ENCODE peak calls at places on chromosomes 2 and 18, in seven cellular contexts. T is heart right ventricle, Y is fibroblast of lung, N is GM23248, L is cardiac muscle cell, O is uterus, M is kidney. F is an unnamed sample. For H3K4me1, the result is how much of the 10 kb centered on the place peaks cover.

GRCh38 chr2:237072067-237072931 is 13.4 kb upstream of the COPS8 start:
- DNase-seq in O (peak), N (peak), Y (peak), T (peak), L (peak), M (peak), F (peak)

GRCh38 chr18:41875094-41875780 is 79.8 kb upstream of the PIK3C3 start:
- DNase-seq in O (no peak), M (no peak), Y (peak), L (peak), N (peak), T (no peak), F (no peak)

GRCh38 chr2:73488079-73488478 is 102.4 kb downstream of the ALMS1 start:
- DNase-seq in T (no peak), M (no peak), L (no peak), Y (no peak), N (no peak), O (no peak), F (no peak)

GRCh38 chr2:3758906-3759305 is 55.5 kb downstream of the DCDC2C start:
- DNase-seq in Y (no peak), M (no peak), T (no peak), L (no peak), O (no peak), N (no peak), F (no peak)

GRCh38 chr2:241091201-241091600 is 10.9 kb downstream of the MTERF4 start:
- DNase-seq in T (no peak), Y (no peak), N (no peak), M (no peak), O (no peak), L (no peak), F (no peak)

GRCh38 chr2:237922641-237923361 is 44.0 kb upstream of the UBE2F start:
- DNase-seq in O (no peak), L (no peak), T (no peak), N (no peak), Y (no peak), M (no peak), F (no peak)

GRCh38 chr2:68185541-68186164 is 28.0 kb downstream of the PNO1 start:
- DNase-seq in Y (peak), T (peak), L (peak), M (no peak), N (peak), O (no peak), F (no peak)

GRCh38 chr2:116874021-116874420 is 940.5 kb upstream of the DDX18 start:
- DNase-seq in O (no peak), L (no peak), Y (no peak), T (no peak), N (no peak), M (no peak), F (no peak)

GRCh38 chr2:69969126-69969983 is 7.9 kb upstream of the ASPRV1 start:
- DNase-seq in Y (no peak), M (peak), L (no peak), O (no peak), T (no peak), N (no peak), F (no peak)

GRCh38 chr2:150125708-150126107 is 361.8 kb downstream of the RND3 start:
- DNase-seq in Y (peak), T (no peak), N (peak), M (no peak), L (peak), O (no peak), F (peak)

GRCh38 chr2:36333350-36334012 is 22.1 kb upstream of the CRIM1 start:
- DNase-seq in Y (no peak), L (no peak), T (no peak), M (no peak), O (no peak), N (no peak), F (no peak)

GRCh38 chr2:150872919-150873772 is 385.7 kb upstream of the RND3 start:
- DNase-seq in O (no peak), N (no peak), Y (no peak), T (no peak), L (peak), M (no peak), F (peak)

GRCh38 chr2:132636346-132636745 is 33.7 kb downstream of the LYPD1 start:
- DNase-seq in N (no peak), L (no peak), O (no peak), T (no peak), M (no peak), Y (no peak), F (no peak)

GRCh38 chr2:47422560-47422959 is 19.6 kb downstream of the MSH2 start:
- DNase-seq in T (no peak), Y (peak), L (peak), O (no peak), M (no peak), N (peak), F (no peak)

GRCh38 chr2:133791191-133791590 is 222.9 kb upstream of the NCKAP5 start:
- DNase-seq in O (no peak), Y (peak), N (peak), T (no peak), L (peak), M (no peak), F (peak)

GRCh38 chr2:71802556-71802955 is 345.1 kb downstream of the CYP26B1 start:
- DNase-seq in M (no peak), T (no peak), L (no peak), N (no peak), Y (no peak), O (no peak), F (no peak)

GRCh38 chr18:74316257-74317180 is 880 bp downstream of the C18orf63 start:
- DNase-seq in T (no peak), O (no peak), Y (peak), N (peak), L (peak), M (peak), F (peak)

GRCh38 chr2:44112096-44112495 is 56.6 kb upstream of the PPM1B start:
- DNase-seq in N (no peak), T (no peak), M (no peak), Y (no peak), L (no peak), O (no peak), F (no peak)

GRCh38 chr2:203579131-203579643 is 44.1 kb upstream of the RAPH1 start:
- DNase-seq in T (no peak), Y (peak), N (peak), L (peak), O (no peak), M (no peak), F (peak)

GRCh38 chr2:235803028-235803427 is 309.2 kb downstream of the AGAP1 start:
- DNase-seq in Y (peak), N (peak), T (no peak), L (peak), O (no peak), M (no peak), F (no peak)

GRCh38 chr2:33106115-33106514 is 159.4 kb downstream of the LTBP1 start:
- DNase-seq in T (no peak), M (no peak), L (no peak), N (no peak), O (no peak), Y (no peak), F (no peak)
- H3K27ac ChIP-seq in T (no peak), M (no peak), L (peak), N (no peak), O (no peak), Y (no peak), F (no peak)

GRCh38 chr2:118906186-118906585 is 35.8 kb upstream of the MARCO start:
- DNase-seq in M (no peak), N (no peak), Y (no peak), T (no peak), O (no peak), L (no peak), F (no peak)
- H3K4me1 ChIP-seq in M (under half), N (under half), Y (under half), T (under half), O (under half), L (under half), F (under half)

DNA sequence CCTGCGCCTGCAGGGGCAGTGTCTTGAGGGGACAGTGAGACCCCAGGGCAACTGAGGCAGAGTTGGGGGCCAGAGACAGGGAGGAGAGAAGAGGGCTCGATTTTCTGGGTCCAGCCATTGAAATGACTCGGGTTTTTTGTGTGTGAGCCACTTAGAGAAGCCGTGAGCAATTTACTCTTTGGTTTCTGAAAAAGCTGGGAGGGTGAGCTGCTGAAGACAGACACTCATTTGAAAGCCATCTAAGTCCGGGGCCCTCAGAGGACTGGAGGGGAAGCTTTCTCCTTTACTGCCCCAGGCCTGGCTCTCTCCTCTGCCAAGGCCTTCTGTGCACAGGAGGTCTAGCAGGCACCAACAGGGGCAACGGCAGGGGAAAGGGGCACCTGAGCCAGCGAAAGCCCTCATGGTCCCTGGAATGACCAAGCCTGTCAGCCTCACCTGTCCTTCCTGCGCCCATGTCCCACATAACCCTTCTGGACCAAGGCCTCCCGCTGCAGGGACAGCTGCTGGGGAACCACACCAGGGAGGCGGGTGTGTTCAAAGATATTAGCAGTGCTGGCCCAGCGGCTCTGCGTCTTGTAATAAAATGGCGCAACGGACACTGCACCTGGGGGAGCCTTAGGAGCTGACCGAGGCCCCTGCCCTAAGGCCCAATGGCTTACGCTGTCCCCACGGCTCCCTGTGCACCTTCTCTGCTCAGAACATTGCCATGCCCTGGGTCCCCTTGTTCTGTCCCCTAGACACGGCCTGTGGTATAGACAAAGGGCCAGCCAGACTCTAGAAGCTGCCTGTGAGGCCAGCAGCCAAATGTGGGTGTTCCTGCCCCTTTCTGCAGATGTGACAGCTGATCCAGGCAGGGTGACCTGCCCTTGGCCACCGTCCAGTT is 45.8 kb downstream of the HS6ST1 start:
- DNase-seq in L (no peak), M (no peak), N (no peak), O (no peak), T (no peak), Y (no peak), F (no peak)
- H3K4me3 ChIP-seq in L (no peak), M (no peak), N (no peak), O (no peak), T (no peak), Y (no peak), F (no peak)

GRCh38 chr2:190947139-190947538 is 66.5 kb downstream of the GLS start:
- DNase-seq in L (peak), N (no peak), O (no peak), T (no peak), Y (peak), M (no peak), F (no peak)
- H3K27ac ChIP-seq in L (peak), N (peak), O (peak), T (no peak), Y (no peak), M (peak), F (peak)

DNA sequence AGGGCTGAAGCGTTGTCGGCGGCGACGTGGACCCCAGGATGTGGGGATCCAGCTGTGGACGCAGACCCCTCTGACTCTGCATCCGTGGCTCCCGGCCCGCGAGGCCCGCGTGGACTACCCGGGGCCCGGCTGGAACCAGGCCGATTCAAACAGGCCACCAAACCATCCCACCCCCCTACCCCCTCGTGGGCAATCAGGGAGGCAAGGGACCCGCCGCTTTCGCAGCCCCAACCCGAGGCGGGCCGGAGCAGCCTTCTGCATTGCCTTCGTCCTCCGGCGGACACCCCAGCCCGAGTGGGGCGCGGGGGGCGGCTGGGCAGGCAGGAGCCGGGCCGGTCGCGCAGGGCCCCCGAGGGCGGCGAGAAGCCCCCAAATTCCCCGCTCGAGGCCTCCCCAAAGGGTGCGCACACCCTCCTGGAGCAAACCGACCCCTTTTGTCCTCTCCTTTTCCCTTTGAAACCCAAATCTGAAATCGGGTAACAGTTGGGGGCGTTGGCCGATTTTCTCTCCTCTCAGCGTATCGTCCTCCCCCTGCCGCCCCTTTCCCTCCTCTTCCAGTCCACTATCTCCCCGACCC is 7.3 kb downstream of the SP9 start:
- DNase-seq in O (peak), T (no peak), N (peak), L (no peak), M (peak), Y (no peak), F (no peak)
- H3K4me1 ChIP-seq in O (under half), T (half or more), N (under half), L (under half), M (under half), Y (under half), F (under half)

DNA sequence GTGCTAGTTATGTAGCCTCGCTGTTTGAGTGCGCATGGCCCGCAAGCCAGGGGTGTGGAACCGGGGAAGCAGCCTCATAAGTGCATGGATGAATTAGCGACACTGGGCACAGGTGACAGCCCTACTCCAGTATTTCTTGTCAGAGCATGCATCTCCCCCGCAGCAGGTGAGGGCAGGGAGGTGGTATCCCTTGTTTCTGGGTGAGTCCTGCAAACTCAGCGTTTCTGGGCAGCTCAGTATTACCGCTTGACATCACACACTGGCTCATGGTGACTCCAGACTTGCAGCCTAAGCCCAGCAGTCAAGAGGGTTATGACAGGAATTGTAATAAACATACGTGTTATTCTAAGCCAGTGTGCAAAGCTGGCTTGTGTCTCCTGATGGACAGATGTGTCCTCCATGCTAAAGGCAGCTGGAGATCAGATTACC is 2.5 kb downstream of the CABLES1 start:
- DNase-seq in M (no peak), O (no peak), T (no peak), Y (no peak), N (no peak), L (no peak), F (no peak)
- H3K4me3 ChIP-seq in M (peak), O (peak), T (peak), Y (peak), N (peak), L (no peak), F (no peak)

DNA sequence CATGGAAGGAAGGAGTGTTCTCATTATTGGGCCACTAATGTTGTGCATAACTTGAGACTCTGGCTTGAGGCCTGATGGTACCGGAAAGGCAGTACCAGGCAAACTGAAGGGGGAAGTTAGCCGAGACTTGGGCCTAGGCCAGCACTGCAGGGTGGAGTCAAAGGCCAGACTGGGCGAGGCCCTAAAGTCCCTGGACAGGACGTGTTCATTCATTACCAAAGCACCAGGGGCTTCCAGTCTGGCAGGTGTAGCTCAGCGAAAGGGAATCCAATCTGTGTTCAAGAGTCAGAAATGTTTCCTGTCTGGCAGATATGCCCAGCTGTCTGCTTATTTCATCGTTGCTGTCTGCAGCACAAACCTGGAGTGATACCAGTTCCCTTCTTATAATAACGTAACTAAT is 4.7 kb upstream of the ITSN2 start:
- DNase-seq in M (peak), L (no peak), T (peak), Y (no peak), O (peak), N (peak), F (no peak)
- H3K27ac ChIP-seq in M (peak), L (no peak), T (peak), Y (no peak), O (no peak), N (no peak), F (no peak)

GRCh38 chr2:201775326-201775725 is 5.4 kb downstream of the ALS2 start:
- DNase-seq in M (no peak), L (no peak), Y (no peak), O (no peak), N (no peak), T (no peak), F (no peak)
- H3K4me1 ChIP-seq in M (under half), L (under half), Y (under half), O (under half), N (under half), T (half or more), F (under half)

GRCh38 chr2:160061533-160062282 is 707 bp downstream of the PLA2R1 start:
- DNase-seq in L (peak), N (peak), Y (no peak), M (peak), O (peak), T (no peak), F (no peak)
- H3K4me3 ChIP-seq in L (peak), N (peak), Y (peak), M (peak), O (peak), T (peak), F (peak)

F was measured in SJSA1.